ENCODE peak calls at places on chromosomes 13 and 19, in four cellular contexts. One of them, this sample, is unnamed.

GRCh38 chr19:7068599-7068998 is 904 bp upstream of the ZNF557 start:
- DNase-seq in HepG2: no peak
- DNase-seq in K562: no peak
- DNase-seq in GM12878: no peak
- DNase-seq in this sample: no peak

GRCh38 chr13:90732049-90732448 is 615.4 kb upstream of the MIR17HG start:
- DNase-seq in HepG2: peak
- DNase-seq in GM12878: no peak
- DNase-seq in K562: no peak
- DNase-seq in this sample: no peak

GRCh38 chr13:76709851-76710250 is 176.4 kb downstream of the KCTD12 start:
- DNase-seq in K562: no peak
- DNase-seq in HepG2: no peak
- DNase-seq in GM12878: no peak
- DNase-seq in this sample: no peak

GRCh38 chr19:21269813-21270212 is 59.4 kb downstream of the ZNF708 start:
- DNase-seq in HepG2: no peak
- DNase-seq in K562: no peak
- DNase-seq in GM12878: no peak
- DNase-seq in this sample: no peak

GRCh38 chr19:38686530-38686888 is 39.1 kb downstream of the ACTN4 start:
- DNase-seq in GM12878: peak
- DNase-seq in HepG2: no peak
- DNase-seq in K562: no peak
- DNase-seq in this sample: no peak

GRCh38 chr13:80823472-80823871 is 482.5 kb upstream of the SPRY2 start:
- DNase-seq in GM12878: no peak
- DNase-seq in K562: no peak
- DNase-seq in HepG2: no peak
- DNase-seq in this sample: no peak

GRCh38 chr13:40271511-40271910 is 394.9 kb downstream of the FOXO1 start:
- DNase-seq in HepG2: no peak
- DNase-seq in K562: no peak
- DNase-seq in GM12878: no peak
- DNase-seq in this sample: no peak

GRCh38 chr13:63209330-63210017 is 1793.8 kb upstream of the PCDH20 start:
- DNase-seq in HepG2: no peak
- DNase-seq in GM12878: no peak
- DNase-seq in K562: no peak
- DNase-seq in this sample: no peak

GRCh38 chr19:35549174-35549788 is 3.9 kb downstream of the TMEM147 start:
- DNase-seq in GM12878: no peak
- DNase-seq in HepG2: peak
- DNase-seq in K562: peak
- DNase-seq in this sample: peak

GRCh38 chr13:80226645-80227044 is 114.3 kb downstream of the SPRY2 start:
- DNase-seq in GM12878: no peak
- DNase-seq in K562: no peak
- DNase-seq in HepG2: no peak
- DNase-seq in this sample: no peak

GRCh38 chr19:22814124-22814523 is 18.0 kb upstream of the ZNF723 start:
- DNase-seq in GM12878: no peak
- DNase-seq in HepG2: no peak
- DNase-seq in K562: no peak
- DNase-seq in this sample: no peak

GRCh38 chr13:62387642-62388041 is 972.0 kb upstream of the PCDH20 start:
- DNase-seq in GM12878: no peak
- DNase-seq in K562: no peak
- DNase-seq in HepG2: no peak
- DNase-seq in this sample: peak

GRCh38 chr13:29911781-29912478 is 61.5 kb upstream of the UBL3 start:
- DNase-seq in K562: no peak
- DNase-seq in HepG2: no peak
- DNase-seq in GM12878: no peak
- DNase-seq in this sample: no peak

GRCh38 chr13:98976941-98977340 is 923 bp downstream of the DOCK9 start:
- DNase-seq in HepG2: no peak
- DNase-seq in GM12878: no peak
- DNase-seq in K562: no peak
- DNase-seq in this sample: no peak

GRCh38 chr13:66911411-66911939 is 318.7 kb downstream of the PCDH9 start:
- DNase-seq in K562: no peak
- DNase-seq in GM12878: no peak
- DNase-seq in HepG2: no peak
- DNase-seq in this sample: no peak

GRCh38 chr13:32894589-32895001 is 121.6 kb upstream of the KL start:
- DNase-seq in K562: no peak
- DNase-seq in HepG2: no peak
- DNase-seq in GM12878: no peak
- DNase-seq in this sample: no peak

GRCh38 chr19:51365211-51366049 is 758 bp downstream of the ETFB start:
- DNase-seq in K562: peak
- DNase-seq in GM12878: no peak
- DNase-seq in HepG2: peak
- DNase-seq in this sample: no peak

GRCh38 chr19:35107541-35107939 is 8.1 kb upstream of the FXYD3 start:
- DNase-seq in GM12878: no peak
- DNase-seq in HepG2: peak
- DNase-seq in K562: peak
- DNase-seq in this sample: no peak

GRCh38 chr19:6073858-6074708 is 36.2 kb downstream of the RFX2 start:
- DNase-seq in HepG2: no peak
- DNase-seq in K562: no peak
- DNase-seq in GM12878: no peak
- DNase-seq in this sample: no peak

GRCh38 chr19:30791116-30791515 is 418.9 kb downstream of the ZNF536 start:
- DNase-seq in HepG2: no peak
- DNase-seq in K562: no peak
- DNase-seq in GM12878: no peak
- DNase-seq in this sample: no peak

GRCh38 chr19:14114854-14115253 is 2.7 kb downstream of the PRKACA start:
- DNase-seq in GM12878: no peak
- DNase-seq in HepG2: no peak
- DNase-seq in K562: peak
- DNase-seq in this sample: peak

GRCh38 chr13:51858433-51859247 is 3.1 kb upstream of the CCDC70 start:
- DNase-seq in K562: no peak
- DNase-seq in HepG2: peak
- DNase-seq in GM12878: no peak
- DNase-seq in this sample: no peak

GRCh38 chr13:71751074-71751473 is 115.9 kb downstream of the DACH1 start:
- DNase-seq in HepG2: no peak
- DNase-seq in K562: no peak
- DNase-seq in GM12878: no peak
- DNase-seq in this sample: no peak

GRCh38 chr19:48962029-48962848 is 2.9 kb upstream of the FTL start:
- DNase-seq in GM12878: no peak
- DNase-seq in HepG2: peak
- DNase-seq in K562: peak
- DNase-seq in this sample: no peak

GRCh38 chr13:28805193-28805819 is 14.8 kb upstream of the MTUS2 start:
- DNase-seq in HepG2: no peak
- DNase-seq in K562: peak
- DNase-seq in GM12878: no peak
- DNase-seq in this sample: peak

GRCh38 chr19:55088543-55089265 is 13.0 kb downstream of the EPS8L1 start:
- DNase-seq in K562: peak
- DNase-seq in GM12878: no peak
- DNase-seq in HepG2: peak
- DNase-seq in this sample: peak

GRCh38 chr13:41900918-41901317 is 60.0 kb downstream of the VWA8 start:
- DNase-seq in GM12878: no peak
- DNase-seq in HepG2: peak
- DNase-seq in K562: no peak
- DNase-seq in this sample: no peak

GRCh38 chr19:49687566-49688316 is 1.7 kb upstream of the ADM5 start:
- DNase-seq in K562: no peak
- DNase-seq in HepG2: no peak
- DNase-seq in GM12878: no peak
- DNase-seq in this sample: no peak

GRCh38 chr19:10501971-10502523 is 1.1 kb downstream of the KEAP1 start:
- DNase-seq in GM12878: no peak
- DNase-seq in HepG2: peak
- DNase-seq in K562: no peak
- DNase-seq in this sample: peak

GRCh38 chr19:35734889-35735288 is 7.4 kb downstream of the IGFLR1 start:
- DNase-seq in GM12878: no peak
- DNase-seq in K562: no peak
- DNase-seq in HepG2: no peak
- DNase-seq in this sample: no peak

GRCh38 chr13:90938848-90939247 is 408.6 kb upstream of the MIR17HG start:
- DNase-seq in K562: no peak
- DNase-seq in GM12878: no peak
- DNase-seq in HepG2: no peak
- DNase-seq in this sample: no peak

GRCh38 chr13:30135868-30136267 is 171.5 kb downstream of the KATNAL1 start:
- DNase-seq in K562: no peak
- DNase-seq in HepG2: no peak
- DNase-seq in GM12878: no peak
- DNase-seq in this sample: no peak

GRCh38 chr19:16585808-16586476 is 13.7 kb upstream of the SLC35E1 start:
- DNase-seq in HepG2: no peak
- DNase-seq in K562: no peak
- DNase-seq in GM12878: peak
- DNase-seq in this sample: no peak

GRCh38 chr13:43042410-43042921 is 19.1 kb downstream of the DNAJC15 start:
- DNase-seq in HepG2: no peak
- DNase-seq in GM12878: no peak
- DNase-seq in K562: no peak
- DNase-seq in this sample: no peak
- TF ChIP-seq TARDBP in HepG2: no peak
- TF ChIP-seq TARDBP in GM12878: no peak
- TF ChIP-seq TARDBP in K562: no peak
- TF ChIP-seq TARDBP in this sample: no peak

DNA sequence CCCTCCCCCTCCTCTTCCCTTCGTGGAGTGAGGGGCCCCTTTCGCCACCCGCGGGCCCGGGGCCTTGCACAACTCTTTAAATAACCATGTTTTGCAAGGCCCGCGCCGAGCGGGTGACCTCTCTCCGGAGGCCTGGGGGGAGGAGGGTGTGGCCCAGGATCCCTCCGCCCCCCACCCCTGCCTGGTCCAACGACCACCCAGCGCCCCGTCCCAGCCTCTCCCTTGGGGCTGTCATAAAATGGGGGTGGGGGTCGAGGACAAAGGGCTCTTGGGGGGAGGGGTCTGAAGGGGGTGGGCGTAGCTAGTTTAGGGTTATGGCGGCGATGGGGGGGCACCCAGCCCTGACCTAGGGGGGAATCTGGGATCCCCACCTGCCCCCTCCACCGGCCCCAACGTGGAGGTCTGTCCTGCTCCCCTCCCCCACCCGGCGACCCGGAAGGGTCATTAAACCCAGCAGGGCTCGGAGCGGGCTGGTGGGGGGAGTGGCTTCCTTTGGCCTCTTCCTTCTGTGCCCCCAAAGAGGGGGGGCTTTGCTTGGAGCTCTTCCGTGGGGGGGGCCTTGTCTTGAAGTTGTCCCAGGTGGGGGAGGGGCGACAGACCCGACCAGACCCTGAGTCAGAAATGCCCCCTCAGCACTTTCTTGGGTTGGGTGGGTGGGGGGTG is 1.3 kb downstream of the ARID3A start:
- DNase-seq in GM12878: no peak
- DNase-seq in K562: peak
- DNase-seq in HepG2: peak
- DNase-seq in this sample: no peak
- TF ChIP-seq FOXM1 in GM12878: no peak
- TF ChIP-seq FOXM1 in K562: no peak
- TF ChIP-seq FOXM1 in HepG2: no peak
- TF ChIP-seq FOXM1 in this sample: no peak

DNA sequence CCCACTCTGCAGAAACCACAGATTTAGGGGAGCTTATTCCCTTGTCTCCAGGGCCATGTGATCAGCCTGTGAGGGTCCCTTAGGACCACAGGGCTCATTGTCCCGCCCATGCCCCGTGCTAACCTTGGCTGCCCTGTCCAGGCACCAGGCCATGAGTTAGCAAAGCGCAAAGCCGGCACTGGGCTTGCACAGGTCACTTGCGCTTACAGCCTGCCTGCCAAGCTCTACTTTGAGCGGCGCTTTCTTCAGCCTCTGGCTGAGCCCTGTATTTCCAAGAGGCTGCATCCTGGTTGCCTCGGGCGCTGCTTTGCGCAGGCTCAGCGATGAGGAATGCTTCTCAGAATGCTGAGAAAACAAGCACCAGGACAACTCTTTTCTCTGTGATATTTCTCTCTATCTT is 188.0 kb downstream of the TDRD3 start:
- DNase-seq in K562: no peak
- DNase-seq in GM12878: no peak
- DNase-seq in HepG2: no peak
- DNase-seq in this sample: no peak
- TF ChIP-seq TARDBP in K562: no peak
- TF ChIP-seq TARDBP in GM12878: no peak
- TF ChIP-seq TARDBP in HepG2: no peak
- TF ChIP-seq TARDBP in this sample: no peak

GRCh38 chr19:41548954-41549688 is 26.8 kb upstream of the CEACAM21 start:
- DNase-seq in GM12878: no peak
- DNase-seq in K562: no peak
- DNase-seq in HepG2: no peak
- DNase-seq in this sample: no peak
- TF ChIP-seq FOXM1 in GM12878: no peak
- TF ChIP-seq FOXM1 in K562: no peak
- TF ChIP-seq FOXM1 in HepG2: no peak
- TF ChIP-seq FOXM1 in this sample: no peak

GRCh38 chr13:113489171-113489548 is 1.4 kb downstream of the DCUN1D2 start:
- DNase-seq in K562: no peak
- DNase-seq in GM12878: no peak
- DNase-seq in HepG2: peak
- DNase-seq in this sample: no peak

GRCh38 chr13:113486698-113487097 is 3.8 kb downstream of the DCUN1D2 start:
- DNase-seq in HepG2: no peak
- DNase-seq in K562: no peak
- DNase-seq in GM12878: no peak
- DNase-seq in this sample: no peak

GRCh38 chr13:113490496-113491417 is at the start of gene DCUN1D2:
- DNase-seq in HepG2: peak
- DNase-seq in GM12878: peak
- DNase-seq in K562: peak
- DNase-seq in this sample: peak

GRCh38 chr13:113489549-113490495 is 689 bp downstream of the DCUN1D2 start:
- DNase-seq in K562: peak
- DNase-seq in HepG2: no peak
- DNase-seq in GM12878: no peak
- DNase-seq in this sample: peak

GRCh38 chr13:113488283-113488682 is 2.2 kb downstream of the DCUN1D2 start:
- DNase-seq in GM12878: no peak
- DNase-seq in HepG2: no peak
- DNase-seq in K562: no peak
- DNase-seq in this sample: no peak
- TF ChIP-seq TARDBP in GM12878: no peak
- TF ChIP-seq TARDBP in HepG2: no peak
- TF ChIP-seq TARDBP in K562: no peak
- TF ChIP-seq TARDBP in this sample: no peak